ENCODE peak calls at places on chromosome 3, in six cellular contexts. One of them, this sample, is unnamed.
A peak's percentile ranks its signal among the peaks of the same experiment; 100 is the strongest.

GRCh38 chr3:71926690-71927089 is 141.7 kb upstream of the PROK2 start:
- DNase-seq in HS-5: no peak
- DNase-seq in H54: no peak
- DNase-seq in aorta: no peak
- DNase-seq in lower lobe of right lung: no peak
- DNase-seq in left ventricle myocardium inferior: no peak
- DNase-seq in this sample: no peak

GRCh38 chr3:195254454-195255175 is 16.3 kb downstream of the XXYLT1 start:
- DNase-seq in HS-5: no peak
- DNase-seq in H54: no peak
- DNase-seq in left ventricle myocardium inferior: no peak
- DNase-seq in lower lobe of right lung: no peak
- DNase-seq in aorta: peak; percentile 60
- DNase-seq in this sample: peak; percentile 57

GRCh38 chr3:61956236-61956635 is 394.9 kb downstream of the PTPRG start:
- DNase-seq in lower lobe of right lung: no peak
- DNase-seq in left ventricle myocardium inferior: no peak
- DNase-seq in H54: no peak
- DNase-seq in aorta: no peak
- DNase-seq in HS-5: peak; percentile 70
- DNase-seq in this sample: no peak

GRCh38 chr3:13482106-13482690 is 2.1 kb downstream of the HDAC11 start:
- DNase-seq in HS-5: no peak
- DNase-seq in lower lobe of right lung: peak; percentile 38
- DNase-seq in left ventricle myocardium inferior: no peak
- DNase-seq in aorta: peak; percentile 73
- DNase-seq in H54: no peak
- DNase-seq in this sample: no peak

GRCh38 chr3:112813723-112814171 is 32.9 kb downstream of the CD200R1L start:
- DNase-seq in left ventricle myocardium inferior: no peak
- DNase-seq in HS-5: no peak
- DNase-seq in H54: no peak
- DNase-seq in aorta: no peak
- DNase-seq in lower lobe of right lung: peak; percentile 51
- DNase-seq in this sample: no peak

GRCh38 chr3:172317984-172318383 is 130.3 kb downstream of the GHSR start:
- DNase-seq in lower lobe of right lung: peak; percentile 53
- DNase-seq in H54: peak; percentile 61
- DNase-seq in aorta: peak; percentile 82
- DNase-seq in HS-5: peak; percentile 82
- DNase-seq in left ventricle myocardium inferior: peak; percentile 62
- DNase-seq in this sample: peak; percentile 79

GRCh38 chr3:159764211-159765024 is 224.2 kb upstream of the IL12A start:
- DNase-seq in lower lobe of right lung: peak; percentile 69
- DNase-seq in left ventricle myocardium inferior: peak; percentile 61
- DNase-seq in aorta: no peak
- DNase-seq in HS-5: no peak
- DNase-seq in H54: peak; percentile 70
- DNase-seq in this sample: no peak

GRCh38 chr3:83514130-83514914 is 1444.5 kb upstream of the CADM2 start:
- DNase-seq in left ventricle myocardium inferior: no peak
- DNase-seq in HS-5: peak; percentile 41
- DNase-seq in aorta: no peak
- DNase-seq in lower lobe of right lung: no peak
- DNase-seq in H54: no peak
- DNase-seq in this sample: no peak

GRCh38 chr3:191158800-191159199 is 40.2 kb upstream of the OSTN start:
- DNase-seq in HS-5: no peak
- DNase-seq in lower lobe of right lung: no peak
- DNase-seq in aorta: no peak
- DNase-seq in H54: no peak
- DNase-seq in left ventricle myocardium inferior: no peak
- DNase-seq in this sample: no peak

GRCh38 chr3:53145109-53146077 is 15.2 kb upstream of the RFT1 start:
- DNase-seq in lower lobe of right lung: no peak
- DNase-seq in left ventricle myocardium inferior: no peak
- DNase-seq in aorta: peak; percentile 63
- DNase-seq in H54: no peak
- DNase-seq in HS-5: no peak
- DNase-seq in this sample: no peak

GRCh38 chr3:159137966-159138365 is 336.1 kb downstream of the MFSD1 start:
- DNase-seq in lower lobe of right lung: no peak
- DNase-seq in H54: no peak
- DNase-seq in left ventricle myocardium inferior: no peak
- DNase-seq in aorta: no peak
- DNase-seq in HS-5: no peak
- DNase-seq in this sample: no peak

GRCh38 chr3:113157408-113157980 is 53.9 kb upstream of the BOC start:
- DNase-seq in HS-5: no peak
- DNase-seq in aorta: no peak
- DNase-seq in left ventricle myocardium inferior: peak; percentile 22
- DNase-seq in lower lobe of right lung: no peak
- DNase-seq in H54: no peak
- DNase-seq in this sample: no peak

GRCh38 chr3:112043621-112044201 is 9.2 kb downstream of the TMPRSS7 start:
- DNase-seq in left ventricle myocardium inferior: no peak
- DNase-seq in aorta: no peak
- DNase-seq in lower lobe of right lung: no peak
- DNase-seq in H54: peak; percentile 27
- DNase-seq in HS-5: peak; percentile 40
- DNase-seq in this sample: peak; percentile 35

GRCh38 chr3:159711560-159712333 is 276.9 kb upstream of the IL12A start:
- DNase-seq in H54: peak; percentile 59
- DNase-seq in HS-5: peak; percentile 76
- DNase-seq in left ventricle myocardium inferior: peak; percentile 22
- DNase-seq in aorta: no peak
- DNase-seq in lower lobe of right lung: no peak
- DNase-seq in this sample: no peak

GRCh38 chr3:179653106-179653776 is 401 bp downstream of the USP13 start:
- DNase-seq in aorta: peak; percentile 89
- DNase-seq in lower lobe of right lung: peak; percentile 84
- DNase-seq in HS-5: no peak
- DNase-seq in H54: peak; percentile 38
- DNase-seq in left ventricle myocardium inferior: peak; percentile 78
- DNase-seq in this sample: peak; percentile 81

GRCh38 chr3:53817211-53817610 is 29.0 kb downstream of the CHDH start:
- DNase-seq in aorta: peak; percentile 57
- DNase-seq in left ventricle myocardium inferior: no peak
- DNase-seq in lower lobe of right lung: no peak
- DNase-seq in H54: no peak
- DNase-seq in HS-5: no peak
- DNase-seq in this sample: no peak

GRCh38 chr3:123642182-123642956 is 57.5 kb upstream of the HACD2 start:
- DNase-seq in aorta: peak; percentile 93
- DNase-seq in lower lobe of right lung: peak; percentile 81
- DNase-seq in left ventricle myocardium inferior: peak; percentile 61
- DNase-seq in HS-5: peak; percentile 63
- DNase-seq in H54: peak; percentile 87
- DNase-seq in this sample: peak; percentile 71

GRCh38 chr3:10248984-10249748 is 907 bp downstream of the TATDN2 start:
- DNase-seq in HS-5: no peak
- DNase-seq in lower lobe of right lung: peak; percentile 56
- DNase-seq in left ventricle myocardium inferior: no peak
- DNase-seq in H54: peak; percentile 41
- DNase-seq in aorta: peak; percentile 81
- DNase-seq in this sample: peak; percentile 88

GRCh38 chr3:32401541-32402052 is 9.9 kb downstream of the CMTM7 start:
- DNase-seq in left ventricle myocardium inferior: peak; percentile 83
- DNase-seq in H54: peak; percentile 61
- DNase-seq in lower lobe of right lung: peak; percentile 82
- DNase-seq in HS-5: no peak
- DNase-seq in aorta: peak; percentile 91
- DNase-seq in this sample: peak; percentile 83

GRCh38 chr3:31885235-31885634 is 95.8 kb downstream of the OSBPL10 start:
- DNase-seq in lower lobe of right lung: no peak
- DNase-seq in H54: no peak
- DNase-seq in HS-5: no peak
- DNase-seq in aorta: no peak
- DNase-seq in left ventricle myocardium inferior: no peak
- DNase-seq in this sample: no peak

GRCh38 chr3:134694946-134695543 is 44.2 kb upstream of the KY start:
- DNase-seq in left ventricle myocardium inferior: no peak
- DNase-seq in lower lobe of right lung: no peak
- DNase-seq in H54: no peak
- DNase-seq in HS-5: no peak
- DNase-seq in aorta: no peak
- DNase-seq in this sample: no peak

GRCh38 chr3:42122261-42123011 is 31.3 kb downstream of the TRAK1 start:
- DNase-seq in lower lobe of right lung: no peak
- DNase-seq in aorta: no peak
- DNase-seq in HS-5: no peak
- DNase-seq in left ventricle myocardium inferior: no peak
- DNase-seq in H54: no peak
- DNase-seq in this sample: no peak

GRCh38 chr3:24242012-24242698 is 252.5 kb downstream of the THRB start:
- DNase-seq in HS-5: peak; percentile 81
- DNase-seq in lower lobe of right lung: no peak
- DNase-seq in H54: peak; percentile 7
- DNase-seq in left ventricle myocardium inferior: no peak
- DNase-seq in aorta: peak; percentile 81
- DNase-seq in this sample: no peak

GRCh38 chr3:116443096-116443793 is 2.0 kb downstream of the LSAMP start:
- DNase-seq in HS-5: no peak
- DNase-seq in H54: no peak
- DNase-seq in lower lobe of right lung: no peak
- DNase-seq in left ventricle myocardium inferior: no peak
- DNase-seq in aorta: no peak
- DNase-seq in this sample: no peak

GRCh38 chr3:150800722-150801121 is 37.8 kb upstream of the SIAH2 start:
- DNase-seq in lower lobe of right lung: no peak
- DNase-seq in aorta: no peak
- DNase-seq in H54: no peak
- DNase-seq in HS-5: no peak
- DNase-seq in left ventricle myocardium inferior: no peak
- DNase-seq in this sample: no peak

GRCh38 chr3:42590989-42591756 is 513 bp downstream of the SS18L2 start:
- DNase-seq in left ventricle myocardium inferior: no peak
- DNase-seq in aorta: no peak
- DNase-seq in HS-5: no peak
- DNase-seq in lower lobe of right lung: no peak
- DNase-seq in H54: no peak
- DNase-seq in this sample: no peak

GRCh38 chr3:159859836-159860235 is 128.8 kb upstream of the IL12A start:
- DNase-seq in H54: no peak
- DNase-seq in aorta: no peak
- DNase-seq in left ventricle myocardium inferior: no peak
- DNase-seq in lower lobe of right lung: no peak
- DNase-seq in HS-5: no peak
- DNase-seq in this sample: no peak

This sample was measured in left lung.